ENCODE peak calls at places on chromosomes 5 and 9, in eight cellular contexts. U, M, N, Q, D, E, Z and X are unnamed samples.

GRCh38 chr5:44236040-44236439 is 153.2 kb downstream of the FGF10 start:
- DNase-seq in Q (no peak), M (no peak), N (no peak), U (no peak), D (no peak), Z (no peak), E (no peak), X (no peak)

GRCh38 chr5:126847318-126848221 is 70.6 kb downstream of the LMNB1 start:
- DNase-seq in M (no peak), Z (no peak), D (no peak), U (no peak), Q (no peak), E (peak), N (no peak), X (peak)

GRCh38 chr5:174311531-174312269 is 266.2 kb downstream of the NSG2 start:
- DNase-seq in N (peak), U (peak), Z (peak), D (peak), Q (peak), E (peak), M (peak), X (peak)

GRCh38 chr9:34560574-34561229 is 28.8 kb downstream of the CNTFR start:
- DNase-seq in M (no peak), Q (no peak), N (no peak), D (no peak), U (no peak), Z (no peak), E (peak), X (no peak)

GRCh38 chr5:126594077-126594476 is 942 bp downstream of the ALDH7A1 start:
- DNase-seq in Z (no peak), D (no peak), U (no peak), Q (no peak), N (no peak), M (no peak), E (peak), X (no peak)

GRCh38 chr5:158264264-158264663 is 405.3 kb upstream of the CLINT1 start:
- DNase-seq in D (no peak), U (no peak), Q (no peak), M (no peak), N (no peak), E (peak), Z (no peak), X (no peak)

GRCh38 chr9:104604801-104605200 is 626 bp downstream of the OR13C2 start:
- DNase-seq in Q (no peak), E (no peak), Z (no peak), U (no peak), N (no peak), D (no peak), M (no peak), X (no peak)

GRCh38 chr5:103849934-103850333 is 287.3 kb upstream of the NUDT12 start:
- DNase-seq in Z (no peak), E (peak), U (no peak), Q (no peak), M (no peak), D (no peak), N (no peak), X (no peak)

GRCh38 chr5:96492654-96493053 is 59.6 kb upstream of the PCSK1 start:
- DNase-seq in Z (no peak), D (no peak), M (no peak), Q (no peak), E (peak), N (no peak), U (no peak), X (no peak)

GRCh38 chr5:102638316-102638715 is 116.8 kb upstream of the PAM start:
- DNase-seq in M (no peak), U (no peak), Z (no peak), D (no peak), Q (no peak), E (no peak), N (no peak), X (no peak)

GRCh38 chr9:73133042-73133651 is 18.5 kb upstream of the ANXA1 start:
- DNase-seq in D (no peak), E (no peak), Q (no peak), U (no peak), M (no peak), Z (no peak), N (no peak), X (no peak)

GRCh38 chr5:14534773-14535172 is 46.8 kb upstream of the OTULINL start:
- DNase-seq in M (no peak), U (no peak), N (no peak), Q (no peak), Z (no peak), D (no peak), E (no peak), X (no peak)

GRCh38 chr5:5941486-5941885 is 436.9 kb downstream of the MED10 start:
- DNase-seq in E (no peak), D (no peak), U (no peak), Z (no peak), Q (no peak), M (no peak), N (no peak), X (no peak)

GRCh38 chr9:34688329-34689161 is 2.5 kb downstream of the CCL19 start:
- DNase-seq in U (no peak), Z (no peak), Q (no peak), M (no peak), E (no peak), D (no peak), N (no peak), X (no peak)

GRCh38 chr5:167261309-167262100 is 1029.9 kb upstream of the WWC1 start:
- DNase-seq in Z (no peak), D (no peak), E (peak), Q (no peak), M (no peak), U (no peak), N (no peak), X (no peak)

GRCh38 chr5:139925650-139926640 is 117.2 kb downstream of the NRG2 start:
- DNase-seq in E (peak), Q (peak), Z (no peak), M (peak), D (no peak), N (no peak), U (no peak), X (no peak)

GRCh38 chr5:54874337-54875021 is 110.9 kb downstream of the ESM1 start:
- DNase-seq in D (no peak), U (no peak), N (no peak), M (no peak), E (peak), Z (no peak), Q (no peak), X (no peak)

GRCh38 chr9:95852059-95853032 is 23.1 kb upstream of the ERCC6L2 start:
- DNase-seq in U (peak), E (peak), D (no peak), Z (no peak), M (no peak), Q (no peak), N (no peak), X (peak)

GRCh38 chr5:77312411-77312810 is 101.9 kb downstream of the PDE8B start:
- DNase-seq in E (peak), D (no peak), U (no peak), M (no peak), N (no peak), Q (no peak), Z (no peak), X (no peak)

GRCh38 chr9:121310571-121310970 is 42.6 kb downstream of the GSN start:
- DNase-seq in E (no peak), N (peak), Z (peak), M (no peak), U (no peak), D (no peak), Q (no peak), X (no peak)

GRCh38 chr9:93648836-93649235 is 72.5 kb downstream of the PHF2 start:
- DNase-seq in M (peak), E (no peak), U (no peak), D (peak), Z (peak), Q (no peak), N (peak), X (no peak)

GRCh38 chr5:159581502-159582249 is 251.4 kb upstream of the IL12B start:
- DNase-seq in M (no peak), U (no peak), Z (no peak), D (no peak), E (peak), N (no peak), Q (no peak), X (no peak)

GRCh38 chr5:115815693-115816225 is 700 bp downstream of the CDO1 start:
- DNase-seq in E (no peak), U (no peak), Z (peak), Q (no peak), D (peak), N (peak), M (peak), X (no peak)

GRCh38 chr9:113057193-113057592 is 669 bp upstream of the ZFP37 start:
- DNase-seq in Q (no peak), D (no peak), U (no peak), M (no peak), E (no peak), N (no peak), Z (no peak), X (no peak)

GRCh38 chr9:119501374-119501773 is 132.1 kb upstream of the BRINP1 start:
- DNase-seq in Q (no peak), Z (no peak), M (no peak), N (no peak), U (no peak), D (no peak), E (no peak), X (no peak)

GRCh38 chr5:66138572-66139116 is 5.5 kb upstream of the SREK1 start:
- DNase-seq in Q (no peak), Z (no peak), M (no peak), D (no peak), U (no peak), N (no peak), E (no peak), X (no peak)

GRCh38 chr9:134293576-134294227 is 32.6 kb upstream of the RXRA start:
- DNase-seq in Z (no peak), Q (no peak), M (no peak), D (no peak), E (peak), U (no peak), N (no peak), X (no peak)